ENCODE peak calls at places on chromosomes 7 and 10, in seven cellular contexts. R is astrocyte of the cerebellum; X is CD8-positive, alpha-beta T cell; D is left ventricle myocardium inferior; V is fibroblast of the aortic adventitia; A is pancreas; W is cardiac muscle cell. K is an unnamed sample.

GRCh38 chr7:137970263-137970975 is 31.5 kb downstream of the CREB3L2 start:
- DNase-seq in V (peak; percentile 87), A (peak; percentile 34), W (no peak), X (no peak), R (peak; percentile 78), D (peak; percentile 57), K (peak; percentile 91)

GRCh38 chr10:54758791-54759190 is 42.2 kb downstream of the PCDH15 start:
- DNase-seq in A (no peak), W (no peak), D (no peak), R (no peak), V (no peak), X (no peak), K (no peak)

GRCh38 chr7:157652161-157652953 is 315.6 kb downstream of the DNAJB6 start:
- DNase-seq in X (no peak), R (no peak), A (no peak), W (no peak), V (no peak), D (no peak), K (no peak)

GRCh38 chr10:92761576-92761975 is 71.8 kb downstream of the HHEX start:
- DNase-seq in R (no peak), D (no peak), A (no peak), V (peak; percentile 14), X (no peak), W (no peak), K (no peak)

GRCh38 chr7:132354527-132354926 is 221.7 kb downstream of the PLXNA4 start:
- DNase-seq in D (no peak), V (no peak), A (no peak), X (no peak), W (no peak), R (no peak), K (no peak)

GRCh38 chr10:68155615-68156205 is 46.4 kb downstream of the MYPN start:
- DNase-seq in X (no peak), W (peak; percentile 3), V (peak; percentile 43), D (no peak), R (no peak), A (no peak), K (no peak)

GRCh38 chr7:99459087-99459486 is 6.9 kb downstream of the ATP5MF start:
- DNase-seq in R (no peak), V (peak; percentile 18), W (no peak), X (no peak), D (no peak), A (no peak), K (no peak)

GRCh38 chr10:12502526-12503274 is 153.4 kb downstream of the CAMK1D start:
- DNase-seq in D (no peak), V (no peak), R (no peak), X (no peak), W (no peak), A (no peak), K (no peak)

GRCh38 chr10:35446439-35446838 is 110.1 kb downstream of the CCNY start:
- DNase-seq in X (no peak), A (no peak), W (no peak), R (no peak), D (no peak), V (peak; percentile 27), K (no peak)

GRCh38 chr10:118238573-118239240 is 103.4 kb downstream of the FAM204A start:
- DNase-seq in X (no peak), V (peak; percentile 8), R (no peak), A (no peak), W (no peak), D (no peak), K (no peak)

GRCh38 chr10:118804262-118804773 is 49.5 kb upstream of the CACUL1 start:
- DNase-seq in A (no peak), D (no peak), W (no peak), X (no peak), V (no peak), R (no peak), K (no peak)

GRCh38 chr7:41979834-41980307 is 257.1 kb downstream of the GLI3 start:
- DNase-seq in A (no peak), V (peak; percentile 82), W (peak; percentile 57), X (no peak), R (peak; percentile 40), D (no peak), K (no peak)

GRCh38 chr10:132713421-132714095 is 72.4 kb downstream of the NKX6-2 start:
- DNase-seq in X (no peak), W (no peak), V (no peak), A (no peak), R (no peak), D (peak; percentile 13), K (no peak)

GRCh38 chr10:3806603-3807002 is 21.6 kb upstream of the KLF6 start:
- DNase-seq in R (no peak), D (no peak), V (peak; percentile 88), X (no peak), A (no peak), W (no peak), K (no peak)

GRCh38 chr7:12571691-12572090 is 1.2 kb downstream of the SCIN start:
- DNase-seq in V (no peak), W (no peak), A (no peak), D (no peak), X (no peak), R (no peak), K (no peak)

GRCh38 chr7:12569673-12570072 is 847 bp upstream of the SCIN start:
- DNase-seq in X (no peak), W (no peak), V (no peak), D (no peak), A (no peak), R (no peak), K (no peak)

GRCh38 chr7:12572941-12573340 is 2.4 kb downstream of the SCIN start:
- DNase-seq in A (no peak), R (no peak), V (no peak), D (no peak), X (no peak), W (no peak), K (no peak)

GRCh38 chr7:12570148-12570528 is 382 bp upstream of the SCIN start:
- DNase-seq in V (no peak), R (no peak), W (no peak), A (no peak), X (no peak), D (no peak), K (peak; percentile 72)

DNA sequence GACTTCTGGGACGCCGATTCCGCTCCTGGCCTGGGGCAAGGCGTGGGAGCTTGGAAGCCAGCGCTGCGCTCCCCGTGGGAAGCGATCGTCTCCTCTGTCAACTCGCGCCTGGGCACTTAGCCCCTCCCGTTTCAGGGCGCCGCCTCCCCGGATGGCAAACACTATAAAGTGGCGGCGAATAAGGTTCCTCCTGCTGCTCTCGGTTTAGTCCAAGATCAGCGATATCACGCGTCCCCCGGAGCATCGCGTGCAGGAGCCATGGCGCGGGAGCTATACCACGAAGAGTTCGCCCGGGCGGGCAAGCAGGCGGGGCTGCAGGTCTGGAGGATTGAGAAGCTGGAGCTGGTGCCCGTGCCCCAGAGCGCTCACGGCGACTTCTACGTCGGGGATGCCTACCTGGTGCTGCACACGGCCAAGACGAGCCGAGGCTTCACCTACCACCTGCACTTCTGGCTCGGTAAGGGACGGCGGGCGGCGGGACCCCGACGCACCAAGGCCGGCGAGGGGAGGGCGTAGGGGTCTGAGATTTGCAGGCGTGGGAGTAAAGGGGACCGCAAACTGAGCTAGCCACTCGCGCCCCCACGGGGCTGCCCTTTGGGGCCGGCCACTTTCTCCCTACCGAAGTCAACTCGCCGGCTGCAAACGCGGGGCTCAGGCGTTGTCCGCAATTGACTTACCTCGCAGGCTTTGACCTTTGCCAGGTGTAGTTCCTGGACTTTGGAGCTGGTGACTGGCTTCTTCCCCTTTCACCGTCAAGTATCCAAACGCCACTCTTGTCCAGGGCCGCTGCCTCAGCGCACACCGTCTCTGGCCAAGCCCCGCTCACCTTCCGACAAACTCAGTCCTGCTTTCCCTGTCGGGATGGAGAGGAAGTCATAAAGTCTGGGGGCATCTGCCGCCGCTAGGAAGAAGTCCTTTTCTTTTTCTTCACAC is at the start of gene SCIN:
- DNase-seq in X (no peak), V (no peak), W (peak; percentile 35), A (peak; percentile 43), D (peak; percentile 22), R (no peak), K (no peak)
- H3K4me3 ChIP-seq in X (peak within 1 kb of the TSS; percentile 34), V (peak within 1 kb of the TSS; percentile 48), W (peak within 1 kb of the TSS; percentile 34), A (peak within 1 kb of the TSS; percentile 32), D (peak within 1 kb of the TSS; percentile 60), R (peak within 1 kb of the TSS; percentile 51), K (peak within 1 kb of the TSS; percentile 65)

DNA sequence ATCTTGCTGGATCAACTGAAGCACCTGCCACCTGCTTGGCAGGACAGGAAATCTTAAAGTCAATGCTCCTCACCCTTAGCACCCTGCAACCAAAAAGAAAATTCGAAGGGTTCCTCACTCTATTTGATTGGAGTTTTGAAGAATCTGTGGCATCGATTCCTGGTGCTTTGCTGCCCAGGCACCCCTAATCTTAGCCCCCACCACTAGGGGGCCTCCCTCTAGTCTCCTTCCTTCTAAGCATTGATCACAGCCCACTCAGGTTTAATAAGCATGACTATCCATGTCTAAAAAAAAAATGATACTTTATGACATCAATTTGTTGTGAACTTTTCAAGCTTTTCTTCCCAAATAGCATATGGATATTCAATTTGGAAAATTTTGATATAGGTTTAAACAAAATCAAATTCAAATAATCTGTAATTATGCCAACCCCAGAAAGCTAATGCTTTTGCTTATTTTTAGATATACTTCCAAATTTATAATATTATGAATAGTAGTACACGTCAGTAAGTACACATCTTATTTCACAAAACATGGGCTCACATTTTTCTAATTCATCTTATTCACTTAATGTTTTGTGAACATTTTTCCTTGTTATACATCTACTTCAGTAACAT is 45.3 kb downstream of the NRG3 start:
- DNase-seq in W (peak; percentile 24), D (no peak), X (no peak), R (no peak), V (no peak), A (no peak), K (no peak)
- TF ChIP-seq CTCF in W (peak; percentile 38), D (peak; percentile 12), X (no peak), R (peak; percentile 44), V (no peak), A (no peak), K (peak; percentile 83)

DNA sequence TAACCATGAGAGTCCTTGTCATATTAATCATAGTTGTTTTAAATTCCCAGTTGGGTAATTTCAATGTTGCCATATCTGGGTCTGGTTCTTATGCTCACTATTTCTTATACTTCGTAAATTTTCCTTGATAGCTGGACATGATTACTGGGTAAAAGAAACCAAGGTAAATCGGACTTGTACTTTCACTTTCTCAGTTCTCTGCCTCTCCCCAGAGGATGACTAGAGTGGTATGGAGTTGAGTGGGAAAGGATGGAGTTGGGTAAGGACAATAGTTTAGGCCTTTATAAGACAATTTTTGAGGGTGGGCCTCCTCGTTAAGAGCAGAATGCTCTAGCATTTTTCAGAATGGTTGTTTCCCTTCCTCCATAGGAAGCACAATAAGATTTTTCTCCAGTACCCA is 106.1 kb downstream of the CRPPA start:
- DNase-seq in A (no peak), W (no peak), V (peak; percentile 19), R (no peak), X (no peak), D (no peak), K (no peak)
- H3K4me3 ChIP-seq in A (no peak overlapping the region), W (no peak overlapping the region), V (no peak overlapping the region), R (no peak overlapping the region), X (no peak overlapping the region), D (no peak overlapping the region), K (no peak overlapping the region)

DNA sequence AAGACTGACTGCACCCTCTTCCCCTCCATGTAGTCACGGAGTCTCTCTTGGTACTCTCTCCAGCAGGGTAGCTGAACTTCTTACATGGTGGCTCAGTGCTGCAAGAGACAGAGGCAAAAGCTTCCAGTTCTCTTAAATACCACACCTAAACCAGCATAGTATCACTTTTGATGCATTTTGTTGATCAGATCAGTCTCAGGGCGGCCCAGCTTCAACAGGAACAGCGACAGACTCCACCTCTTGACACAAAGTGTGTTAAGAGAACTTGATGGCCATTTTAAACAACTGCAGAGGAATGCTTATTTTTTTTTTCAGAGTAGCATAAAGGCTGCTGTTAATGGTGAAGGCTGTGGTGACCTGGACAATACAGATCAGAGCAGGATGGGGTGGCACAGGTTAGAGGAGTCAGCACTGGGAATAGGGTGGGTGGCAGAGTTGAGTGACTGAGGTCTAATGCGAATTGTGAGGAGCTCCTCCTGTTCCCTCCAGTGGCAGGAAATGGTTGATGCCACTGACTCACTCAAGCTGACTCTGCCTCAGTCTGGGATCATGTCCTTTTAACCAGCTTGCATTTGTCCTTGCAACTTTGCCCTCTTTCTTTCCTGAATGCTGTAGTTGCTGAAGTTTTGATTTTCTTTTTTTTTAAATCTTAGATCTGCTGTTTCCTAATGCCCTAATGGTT is 17.3 kb downstream of the MGAM start:
- DNase-seq in V (peak; percentile 7), A (no peak), W (no peak), D (no peak), X (no peak), R (no peak), K (no peak)
- TF ChIP-seq CTCF in V (no peak), A (no peak), W (no peak), D (no peak), X (no peak), R (no peak), K (no peak)

K was measured in retinal pigment epithelial cell.